ENCODE peak calls at places on chromosomes 5 and 9, in ten cellular contexts. Z, O, K, L, A, S, Q, B, R and X are unnamed samples. For H3K9me3, the result is how much of the 10 kb centered on the place peaks cover.

GRCh38 chr5:170541146-170541769 is 37.4 kb downstream of the KCNIP1 start:
- DNase-seq in Z (no peak), O (no peak), Q (no peak), R (no peak), K (peak), A (no peak), S (no peak), L (no peak), B (no peak), X (no peak)

GRCh38 chr9:89793124-89793495 is 188.3 kb downstream of the GADD45G start:
- DNase-seq in Z (no peak), S (no peak), Q (no peak), O (no peak), R (no peak), A (no peak), K (no peak), B (no peak), L (no peak), X (no peak)

GRCh38 chr9:113634597-113635515 is 171.3 kb downstream of the RGS3 start:
- DNase-seq in B (peak), L (no peak), Z (peak), A (no peak), K (no peak), O (no peak), S (no peak), R (no peak), Q (no peak), X (no peak)

GRCh38 chr5:64417390-64417789 is 88.4 kb upstream of the RGS7BP start:
- DNase-seq in R (no peak), B (no peak), Z (no peak), K (no peak), L (no peak), O (no peak), S (peak), Q (no peak), A (no peak), X (no peak)

GRCh38 chr5:61052870-61053269 is 107.9 kb downstream of the NDUFAF2 start:
- DNase-seq in R (no peak), S (no peak), A (no peak), K (no peak), O (no peak), B (no peak), L (no peak), Z (peak), Q (no peak), X (no peak)

GRCh38 chr9:131727795-131728545 is 11.9 kb downstream of the RAPGEF1 start:
- DNase-seq in A (peak), Q (no peak), S (no peak), Z (no peak), O (no peak), L (no peak), K (no peak), B (no peak), R (no peak), X (no peak)

GRCh38 chr9:95641591-95641990 is 124.8 kb upstream of the PTCH1 start:
- DNase-seq in K (no peak), L (no peak), O (peak), Q (no peak), S (no peak), A (no peak), Z (no peak), R (no peak), B (no peak), X (no peak)

GRCh38 chr5:8897316-8897715 is 648.6 kb downstream of the SEMA5A start:
- DNase-seq in Q (no peak), L (no peak), B (no peak), Z (no peak), A (no peak), S (no peak), K (no peak), R (no peak), O (no peak), X (no peak)

GRCh38 chr9:800561-800960 is 40.9 kb upstream of the DMRT1 start:
- DNase-seq in S (no peak), B (no peak), K (no peak), A (no peak), Z (no peak), O (no peak), L (no peak), Q (no peak), R (no peak), X (no peak)

GRCh38 chr5:163379298-163380155 is 57.9 kb upstream of the CCNG1 start:
- DNase-seq in R (no peak), O (no peak), Z (peak), L (no peak), S (no peak), Q (no peak), A (no peak), K (no peak), B (no peak), X (peak)

GRCh38 chr5:67059747-67060490 is 136.7 kb downstream of the CD180 start:
- DNase-seq in Q (no peak), K (no peak), O (no peak), A (no peak), Z (peak), L (no peak), R (no peak), B (no peak), S (no peak), X (no peak)

GRCh38 chr9:136666364-136667216 is 3.9 kb downstream of the EGFL7 start:
- DNase-seq in B (no peak), O (no peak), R (no peak), K (no peak), L (no peak), Q (no peak), A (no peak), Z (no peak), S (no peak), X (no peak)

GRCh38 chr9:96612105-96612965 is 7.3 kb downstream of the CDC14B start:
- DNase-seq in L (peak), S (no peak), O (peak), K (peak), Z (peak), R (peak), B (no peak), Q (no peak), A (no peak), X (peak)

GRCh38 chr5:123508441-123508840 is 3.5 kb upstream of the CSNK1G3 start:
- DNase-seq in O (no peak), B (no peak), Q (no peak), K (no peak), A (no peak), L (no peak), R (no peak), Z (no peak), S (no peak), X (no peak)

GRCh38 chr5:3047212-3047774 is 295.8 kb upstream of the IRX2 start:
- DNase-seq in S (no peak), Q (no peak), B (no peak), Z (no peak), R (no peak), A (no peak), O (no peak), K (no peak), L (no peak), X (no peak)

GRCh38 chr5:65126192-65126591 is 355.5 kb downstream of the ADAMTS6 start:
- DNase-seq in S (peak), B (no peak), Q (no peak), K (no peak), Z (peak), A (no peak), R (no peak), O (no peak), L (peak), X (no peak)

GRCh38 chr5:67105270-67105669 is 91.3 kb downstream of the CD180 start:
- DNase-seq in A (no peak), K (no peak), O (no peak), B (no peak), Z (no peak), S (no peak), Q (no peak), L (no peak), R (no peak), X (no peak)

GRCh38 chr5:98468188-98468869 is 305.1 kb upstream of the RGMB start:
- DNase-seq in Z (peak), Q (no peak), A (no peak), R (no peak), K (no peak), B (no peak), L (no peak), O (no peak), S (no peak), X (no peak)

GRCh38 chr9:72060513-72060912 is at the start of gene C9orf57:
- DNase-seq in B (no peak), R (no peak), Z (no peak), S (no peak), K (no peak), L (no peak), Q (no peak), A (no peak), O (no peak), X (no peak)

GRCh38 chr5:7043797-7044196 is 330.6 kb downstream of the TENT4A start:
- DNase-seq in Z (no peak), O (no peak), S (no peak), A (no peak), Q (no peak), R (no peak), B (no peak), K (no peak), L (no peak), X (no peak)

GRCh38 chr5:23820764-23821471 is 313.5 kb downstream of the PRDM9 start:
- DNase-seq in K (no peak), Z (peak), A (no peak), O (no peak), B (no peak), Q (no peak), S (no peak), L (no peak), R (no peak), X (no peak)

GRCh38 chr9:108903437-108904103 is 30.4 kb downstream of the ELP1 start:
- DNase-seq in Q (no peak), A (no peak), O (no peak), S (no peak), K (no peak), B (no peak), L (no peak), Z (peak), R (no peak), X (no peak)

GRCh38 chr5:132498152-132498551 is 7.6 kb upstream of the IRF1 start:
- DNase-seq in B (peak), O (no peak), K (peak), Q (no peak), R (peak), Z (peak), S (peak), L (peak), A (no peak), X (peak)

GRCh38 chr5:78597858-78598415 is 50.6 kb downstream of the LHFPL2 start:
- DNase-seq in A (no peak), O (no peak), Q (no peak), B (no peak), K (no peak), L (no peak), Z (peak), R (no peak), S (no peak), X (no peak)

GRCh38 chr5:5422819-5423515 is 490 bp downstream of the ICE1 start:
- DNase-seq in Q (no peak), B (no peak), R (no peak), O (peak), L (no peak), K (no peak), A (no peak), S (no peak), Z (no peak), X (no peak)

GRCh38 chr9:85377751-85378289 is 363.9 kb downstream of the AGTPBP1 start:
- DNase-seq in A (no peak), S (no peak), K (no peak), O (no peak), R (no peak), L (no peak), Z (no peak), Q (no peak), B (no peak), X (no peak)

GRCh38 chr9:75803130-75803529 is 87.3 kb upstream of the PCSK5 start:
- DNase-seq in A (no peak), O (no peak), Q (no peak), Z (no peak), S (no peak), R (no peak), K (no peak), L (no peak), B (no peak), X (no peak)

DNA sequence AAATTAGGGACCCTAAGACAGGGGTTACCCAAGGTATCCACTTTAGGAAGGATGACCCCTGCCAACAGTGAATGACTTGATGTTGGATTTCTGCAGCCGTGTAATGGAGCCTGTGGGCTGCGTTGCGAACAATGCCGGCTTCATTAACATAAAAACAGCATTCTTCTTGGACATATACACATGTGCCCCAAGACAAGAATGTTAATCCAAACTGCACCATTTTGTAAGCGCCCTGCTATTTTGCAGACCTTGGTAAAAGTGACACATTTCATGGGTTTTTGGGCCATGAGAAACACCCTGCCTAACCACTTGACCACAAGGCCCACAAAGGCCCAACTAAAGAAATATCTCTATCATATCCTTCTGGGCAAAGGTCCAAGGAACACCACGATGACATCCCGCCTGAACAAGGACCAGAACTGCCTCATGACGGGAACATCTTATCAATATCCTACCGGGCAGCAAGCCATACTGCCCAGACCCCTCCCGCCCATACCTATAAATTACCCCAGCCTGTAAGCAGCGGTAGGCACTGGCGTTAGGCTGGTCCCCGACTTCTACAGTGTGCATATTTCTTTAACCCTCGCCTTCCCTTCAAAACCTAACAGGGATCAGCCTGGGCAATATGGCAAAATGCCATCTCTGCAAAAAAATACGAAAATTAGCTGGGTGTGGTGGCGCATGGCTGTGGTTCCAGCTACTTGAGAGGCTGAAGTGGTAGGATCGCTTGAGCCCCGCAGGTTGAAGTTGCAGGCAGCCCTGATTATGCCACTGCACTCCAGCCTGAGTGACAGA is 9.7 kb upstream of the PDCD1LG2 start:
- DNase-seq in O (peak), A (no peak), Q (no peak), S (no peak), B (no peak), Z (peak), K (no peak), L (peak), R (no peak), X (no peak)
- TF ChIP-seq POLR2A in O (no peak), A (no peak), Q (no peak), S (no peak), B (no peak), Z (no peak), K (no peak), L (no peak), R (no peak), X (no peak)

GRCh38 chr9:122420315-122420714 is 49.5 kb downstream of the PTGS1 start:
- DNase-seq in S (no peak), Z (no peak), L (no peak), R (no peak), A (no peak), O (no peak), K (no peak), B (no peak), Q (no peak), X (no peak)

GRCh38 chr9:122418016-122418415 is 47.2 kb downstream of the PTGS1 start:
- DNase-seq in Q (no peak), B (no peak), K (no peak), S (no peak), R (no peak), Z (no peak), O (no peak), L (no peak), A (no peak), X (no peak)
- H3K9me3 ChIP-seq in Q (under half), B (under half), K (under half), S (under half), R (under half), Z (under half), O (under half), L (under half), A (under half), X (under half)

GRCh38 chr5:1336749-1337489 is 8.0 kb downstream of the CLPTM1L start:
- DNase-seq in Z (no peak), R (no peak), O (no peak), B (peak), Q (no peak), S (no peak), K (no peak), L (no peak), A (no peak), X (no peak)
- TF ChIP-seq POLR2A in Z (no peak), R (no peak), O (no peak), B (no peak), Q (no peak), S (no peak), K (no peak), L (no peak), A (peak), X (no peak)

GRCh38 chr5:50343715-50344114 is 97.4 kb downstream of the EMB start:
- DNase-seq in O (peak), K (no peak), L (no peak), A (no peak), Q (no peak), Z (no peak), S (no peak), R (no peak), B (no peak), X (no peak)

GRCh38 chr5:50340757-50341156 is 100.3 kb downstream of the EMB start:
- DNase-seq in K (no peak), S (no peak), L (no peak), Z (no peak), B (no peak), Q (no peak), R (no peak), A (no peak), O (no peak), X (no peak)
- H3K9me3 ChIP-seq in K (under half), S (under half), L (under half), Z (under half), B (under half), Q (under half), R (under half), A (under half), O (under half), X (under half)